ENCODE peak calls at places on chromosomes 4 and X, in six cellular contexts. I is mucosa of gallbladder; Q is stimulated activated CD4-positive, alpha-beta T cell treated with anti-CD3 and anti-CD28 coated beads, Interleukin-15, amount 100 ng/mL, for 1 hour; D is activated naive CD8-positive, alpha-beta T cell treated with anti-CD3 and anti-CD28 coated beads, Interleukin-2, amount 10 ng/mL, durations not matched to agents 7 days and 5 days; Z is fibroblast of lung; G is type B pancreatic cell. L is an unnamed sample.
A peak's percentile ranks its signal among the peaks of the same experiment; 100 is the strongest.

GRCh38 chrX:139640259-139640658 is 67.7 kb downstream of the MCF2 start:
- DNase-seq in D (no peak), Z (no peak), I (no peak), G (no peak), Q (no peak), L (no peak)

GRCh38 chrX:114166601-114167000 is 417.3 kb upstream of the HTR2C start:
- DNase-seq in I (no peak), Z (no peak), Q (no peak), D (no peak), G (no peak), L (no peak)

GRCh38 chrX:153592966-153593688 is 5.8 kb downstream of the CCNQ start:
- DNase-seq in G (no peak), Z (no peak), Q (no peak), I (no peak), D (no peak), L (no peak)

GRCh38 chr4:54233697-54234496 is 4.8 kb downstream of the PDGFRA start:
- DNase-seq in G (peak; percentile 81), Z (peak; percentile 90), I (peak; percentile 77), Q (peak; percentile 54), D (peak; percentile 65), L (peak; percentile 73)

GRCh38 chr4:11598591-11598990 is 169.9 kb upstream of the HS3ST1 start:
- DNase-seq in I (no peak), G (no peak), Z (no peak), Q (no peak), D (no peak), L (no peak)

GRCh38 chrX:115591420-115591819 is 30.4 kb downstream of the PLS3 start:
- DNase-seq in D (no peak), I (no peak), Z (no peak), G (no peak), Q (no peak), L (no peak)

GRCh38 chr4:108502366-108502765 is 118.0 kb upstream of the RPL34 start:
- DNase-seq in Q (no peak), I (no peak), G (no peak), Z (no peak), D (no peak), L (no peak)

GRCh38 chrX:9533611-9534010 is 68.8 kb downstream of the TBL1X start:
- DNase-seq in G (no peak), D (no peak), I (no peak), Q (no peak), Z (no peak), L (no peak)

GRCh38 chr4:2930821-2931764 is 32.1 kb downstream of the NOP14 start:
- DNase-seq in G (no peak), D (peak; percentile 37), Z (no peak), I (peak; percentile 47), Q (no peak), L (no peak)

GRCh38 chrX:119870626-119871131 is 854 bp downstream of the RNF113A start:
- DNase-seq in Z (peak; percentile 14), Q (no peak), I (no peak), G (no peak), D (peak; percentile 39), L (peak; percentile 0)

GRCh38 chr4:77636902-77637301 is 31.3 kb downstream of the CXCL13 start:
- DNase-seq in Z (peak; percentile 46), Q (no peak), G (no peak), I (peak; percentile 64), D (no peak), L (peak; percentile 63)

GRCh38 chrX:113929004-113929403 is 654.9 kb upstream of the HTR2C start:
- DNase-seq in D (no peak), Z (peak; percentile 0), G (no peak), Q (no peak), I (peak; percentile 19), L (no peak)